ENCODE peak calls at places on chromosomes 7 and 10, in ten cellular contexts. H is NCI-H2107; Q is left ventricle myocardium superior; Y is mucosa of descending colon; O is activated CD4-positive, alpha-beta T cell treated with anti-CD3 and anti-CD28 coated beads, Interleukin-2, amount 50 U/mL, for 4 hours; R is left cardiac atrium; Z is OCI-M1; X is WTC11; M is AML-193; K is GM12891. E is an unnamed sample.

GRCh38 chr7:75866497-75867389 is 12.1 kb upstream of the RHBDD2 start:
- DNase-seq in Y (peak; percentile 52), Z (peak; percentile 83), K (peak; percentile 48), H (peak; percentile 76), X (peak; percentile 73), O (peak; percentile 35), R (peak; percentile 54), Q (peak; percentile 55), M (peak; percentile 70), E (peak; percentile 66)

GRCh38 chr10:98225000-98225399 is 43.0 kb downstream of the LOXL4 start:
- DNase-seq in O (no peak), K (no peak), Z (peak; percentile 15), M (no peak), Q (no peak), Y (no peak), X (no peak), H (no peak), R (no peak), E (no peak)

GRCh38 chr7:24972991-24973390 is 7.0 kb downstream of the OSBPL3 start:
- DNase-seq in Z (no peak), K (no peak), Q (no peak), R (no peak), M (no peak), O (no peak), H (no peak), Y (no peak), X (no peak), E (no peak)

GRCh38 chr10:120688928-120689327 is 162.2 kb upstream of the WDR11 start:
- DNase-seq in H (no peak), Q (no peak), R (no peak), M (no peak), Y (no peak), K (no peak), O (no peak), Z (no peak), X (no peak), E (no peak)

GRCh38 chr10:128463991-128464755 is 337.9 kb upstream of the MKI67 start:
- DNase-seq in M (no peak), K (no peak), H (peak; percentile 2), Z (peak; percentile 24), R (no peak), O (peak; percentile 5), X (no peak), Q (no peak), Y (no peak), E (peak; percentile 36)

GRCh38 chr7:118657391-118658005 is 433.0 kb downstream of the ANKRD7 start:
- DNase-seq in Q (no peak), K (no peak), O (no peak), Y (no peak), M (peak; percentile 12), X (no peak), H (no peak), R (no peak), Z (peak; percentile 47), E (no peak)

GRCh38 chr10:88428442-88428841 is 154.7 kb downstream of the RNLS start:
- DNase-seq in Z (peak; percentile 95), Q (no peak), K (no peak), Y (no peak), M (no peak), R (no peak), H (no peak), X (no peak), O (no peak), E (no peak)

GRCh38 chr7:28103984-28104628 is 76.5 kb downstream of the JAZF1 start:
- DNase-seq in O (no peak), K (no peak), H (no peak), R (no peak), Z (peak; percentile 1), M (no peak), Y (no peak), Q (peak; percentile 42), X (no peak), E (peak; percentile 36)

GRCh38 chr10:131810805-131811137 is 90.0 kb upstream of the PPP2R2D start:
- DNase-seq in Q (no peak), X (no peak), K (no peak), H (no peak), Y (no peak), Z (no peak), R (no peak), M (no peak), O (no peak), E (peak; percentile 21)

GRCh38 chr10:4162571-4163286 is 377.7 kb upstream of the KLF6 start:
- DNase-seq in R (no peak), Z (no peak), Q (no peak), K (no peak), O (no peak), X (no peak), H (no peak), Y (no peak), M (no peak), E (no peak)

E was measured in stomach.